ENCODE peak calls at places on chromosomes 3 and 15, in seven cellular contexts. L is SK-N-SH, N is Panc1, P is GM12878, E is HCT116, W is HepG2, Y is H1. I is an unnamed sample.

GRCh38 chr15:74397239-74398068 is 30.0 kb upstream of the CYP11A1 start:
- DNase-seq in L (no peak), N (no peak), P (peak), E (no peak), W (no peak), Y (no peak), I (no peak)

GRCh38 chr15:66024998-66025397 is 155.7 kb downstream of the RAB11A start:
- DNase-seq in L (peak), N (no peak), P (no peak), E (no peak), W (no peak), Y (no peak), I (no peak)

GRCh38 chr3:136018876-136019275 is 53.3 kb downstream of the PPP2R3A start:
- DNase-seq in L (no peak), N (no peak), P (no peak), E (no peak), W (no peak), Y (no peak), I (no peak)

GRCh38 chr15:79380755-79381499 is 51.2 kb upstream of the MINAR1 start:
- DNase-seq in L (peak), N (peak), P (peak), E (peak), W (peak), Y (peak), I (peak)

GRCh38 chr15:38378162-38378560 is 75.8 kb upstream of the FAM98B start:
- DNase-seq in L (no peak), N (no peak), P (no peak), E (no peak), W (no peak), Y (no peak), I (no peak)

GRCh38 chr3:58521002-58521670 is 15.9 kb downstream of the ACOX2 start:
- DNase-seq in L (no peak), N (no peak), P (no peak), E (no peak), W (peak), Y (no peak), I (peak)

GRCh38 chr15:63069616-63069952 is 27.0 kb downstream of the TPM1 start:
- DNase-seq in L (no peak), N (no peak), P (no peak), E (no peak), W (no peak), Y (no peak), I (no peak)

GRCh38 chr15:67783303-67783702 is 42.0 kb upstream of the SKOR1 start:
- DNase-seq in L (no peak), N (no peak), P (peak), E (no peak), W (no peak), Y (no peak), I (no peak)

GRCh38 chr3:71958533-71958932 is 173.6 kb upstream of the PROK2 start:
- DNase-seq in L (no peak), N (no peak), P (no peak), E (no peak), W (no peak), Y (no peak), I (no peak)

DNA sequence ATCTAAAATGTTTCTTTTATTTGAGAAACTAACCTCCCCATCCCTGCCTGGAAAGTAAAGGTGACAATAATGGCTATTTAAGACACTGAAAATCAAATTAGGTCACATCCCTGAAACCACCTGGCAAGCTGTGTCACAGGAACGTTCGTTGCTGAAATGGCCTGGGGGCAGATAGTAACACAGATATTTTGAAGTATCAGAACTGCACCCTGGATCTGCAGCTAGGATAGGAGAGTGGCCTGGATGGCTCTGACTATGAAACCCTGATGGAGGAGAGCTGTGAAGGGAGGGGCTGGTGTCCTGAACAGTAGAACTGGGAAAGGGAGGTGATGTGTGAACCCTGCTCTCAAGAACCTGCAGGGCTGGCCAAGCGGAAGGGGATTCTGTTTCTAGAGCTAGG is 648.3 kb upstream of the CFAP20DC start:
- DNase-seq in L (peak), N (no peak), P (no peak), E (no peak), W (no peak), Y (no peak), I (no peak)
- TF ChIP-seq SIN3A in L (no peak), N (no peak), P (no peak), E (no peak), W (no peak), Y (no peak), I (no peak)

GRCh38 chr3:130786306-130786705 is 39.7 kb upstream of the PIK3R4 start:
- DNase-seq in L (no peak), N (no peak), P (no peak), E (no peak), W (no peak), Y (no peak), I (no peak)

GRCh38 chr3:130779486-130779885 is 32.9 kb upstream of the PIK3R4 start:
- DNase-seq in L (no peak), N (no peak), P (no peak), E (no peak), W (no peak), Y (no peak), I (no peak)

GRCh38 chr3:130779031-130779430 is 32.4 kb upstream of the PIK3R4 start:
- DNase-seq in L (no peak), N (no peak), P (peak), E (no peak), W (no peak), Y (no peak), I (no peak)

GRCh38 chr3:130787422-130788068 is 40.9 kb upstream of the PIK3R4 start:
- DNase-seq in L (no peak), N (no peak), P (no peak), E (no peak), W (no peak), Y (no peak), I (peak)

GRCh38 chr3:130783629-130784028 is 37.0 kb upstream of the PIK3R4 start:
- DNase-seq in L (no peak), N (no peak), P (no peak), E (no peak), W (no peak), Y (no peak), I (no peak)
- TF ChIP-seq SIN3A in L (no peak), N (no peak), P (no peak), E (no peak), W (no peak), Y (no peak), I (no peak)

GRCh38 chr3:42721690-42722089 is 19.1 kb upstream of the HHATL start:
- DNase-seq in L (no peak), N (no peak), P (no peak), E (no peak), W (no peak), Y (no peak), I (no peak)
- TF ChIP-seq SIN3A in L (no peak), N (no peak), P (no peak), E (no peak), W (no peak), Y (no peak), I (no peak)

GRCh38 chr15:29364429-29365078 is 94.9 kb upstream of the NSMCE3 start:
- DNase-seq in L (no peak), N (no peak), P (no peak), E (no peak), W (peak), Y (no peak), I (no peak)
- TF ChIP-seq SIN3A in L (no peak), N (no peak), P (no peak), E (no peak), W (no peak), Y (no peak), I (no peak)

DNA sequence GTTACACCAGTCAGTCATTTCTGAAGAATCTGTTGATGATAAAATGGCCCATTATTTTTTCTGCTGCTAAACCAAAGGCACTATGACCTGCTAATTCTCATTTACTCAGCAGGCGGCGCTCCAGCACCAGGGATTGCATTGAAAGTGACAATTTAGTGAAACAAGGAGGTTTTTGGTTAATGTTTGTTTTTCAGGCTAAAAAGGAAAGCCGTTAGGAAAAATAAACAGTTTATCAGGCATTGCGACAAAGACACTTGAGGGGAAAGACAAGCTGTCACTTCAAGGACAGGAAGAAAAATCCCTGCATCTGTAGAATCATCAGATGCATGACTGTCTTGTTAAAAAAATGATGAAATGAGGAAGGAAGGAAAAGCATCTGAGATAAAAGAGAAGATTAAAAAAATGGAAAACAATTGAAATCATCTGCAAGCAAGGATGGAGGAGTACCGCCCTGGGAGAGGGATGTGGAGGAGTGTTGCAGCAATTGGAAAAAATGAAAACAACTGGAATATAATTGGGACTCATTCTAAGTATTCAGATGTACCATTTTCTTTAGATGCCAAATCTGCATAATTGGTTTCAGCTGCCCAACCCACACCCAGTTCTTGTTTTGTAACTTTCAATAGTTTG is 54.0 kb downstream of the NR1D2 start:
- DNase-seq in L (peak), N (peak), P (no peak), E (peak), W (peak), Y (peak), I (peak)
- TF ChIP-seq SIN3A in L (no peak), N (no peak), P (no peak), E (no peak), W (no peak), Y (no peak), I (no peak)

DNA sequence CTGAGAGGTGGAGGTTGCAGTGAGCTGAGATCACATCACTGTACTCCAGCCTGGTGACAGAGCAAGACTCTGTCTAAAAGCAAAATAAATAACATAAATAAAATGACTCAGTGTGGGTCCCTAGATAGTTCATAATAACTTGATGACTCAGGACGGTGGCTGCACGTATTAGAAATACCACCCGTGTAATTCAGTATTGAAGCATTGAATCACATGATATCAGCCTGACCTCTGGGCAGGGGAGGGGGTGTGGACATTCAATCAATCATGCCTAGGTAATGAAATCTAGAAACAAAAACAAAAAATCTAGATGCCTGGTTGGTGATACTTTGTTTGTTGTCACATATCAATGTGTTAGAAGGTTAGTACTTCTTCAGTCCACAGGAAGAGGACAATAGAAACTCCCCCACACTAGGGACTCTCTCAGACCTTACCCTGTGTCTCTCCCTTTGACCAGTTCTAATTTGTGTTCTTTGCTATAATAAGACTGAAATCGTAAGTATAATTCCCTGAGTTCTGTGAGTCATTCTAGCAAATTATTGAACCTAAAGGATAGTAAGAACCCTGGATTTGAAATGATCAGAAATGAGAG is 177.3 kb downstream of the GAP43 start:
- DNase-seq in L (no peak), N (no peak), P (no peak), E (no peak), W (no peak), Y (no peak), I (no peak)
- TF ChIP-seq SIN3A in L (no peak), N (no peak), P (no peak), E (no peak), W (no peak), Y (no peak), I (no peak)